ENCODE peak calls at places on chromosome 10, in six cellular contexts. J is lower lobe of right lung, P is heart right ventricle, G is left ventricle myocardium inferior, K is upper lobe of right lung, C is esophagus muscularis mucosa. D is an unnamed sample. For H3K4me1, the result is how much of the 10 kb centered on the place peaks cover.

GRCh38 chr10:51860257-51860656 is 160.9 kb upstream of the CSTF2T start:
- DNase-seq in K (no peak), J (no peak), P (peak), C (no peak), G (no peak), D (no peak)

GRCh38 chr10:126906704-126907422 is 1.6 kb downstream of the DOCK1 start:
- DNase-seq in G (no peak), K (no peak), J (no peak), C (no peak), P (no peak), D (no peak)

GRCh38 chr10:90087197-90088007 is 386.0 kb downstream of the KIF20B start:
- DNase-seq in K (no peak), C (no peak), J (no peak), G (no peak), P (no peak), D (no peak)

GRCh38 chr10:51077507-51077906 is 3.2 kb downstream of the PRKG1 start:
- DNase-seq in G (no peak), K (no peak), P (no peak), C (no peak), J (no peak), D (no peak)

GRCh38 chr10:98266647-98267046 is 1.3 kb downstream of the LOXL4 start:
- DNase-seq in P (no peak), J (no peak), G (no peak), C (no peak), K (no peak), D (no peak)

GRCh38 chr10:26274391-26274790 is 57.8 kb downstream of the GAD2 start:
- DNase-seq in J (no peak), P (peak), G (peak), C (no peak), K (no peak), D (no peak)

GRCh38 chr10:118108194-118109026 is 61.7 kb upstream of the RAB11FIP2 start:
- DNase-seq in G (no peak), J (no peak), P (no peak), C (no peak), K (no peak), D (no peak)

GRCh38 chr10:6473901-6474370 is 106.1 kb downstream of the PRKCQ start:
- DNase-seq in J (no peak), C (no peak), G (no peak), K (no peak), P (no peak), D (peak)

GRCh38 chr10:42767906-42768305 is 14.7 kb upstream of the BMS1 start:
- DNase-seq in G (no peak), C (no peak), P (no peak), J (no peak), K (no peak), D (no peak)

GRCh38 chr10:124532106-124532641 is 70.6 kb downstream of the LHPP start:
- DNase-seq in G (no peak), J (no peak), P (no peak), K (no peak), C (no peak), D (no peak)

GRCh38 chr10:86967481-86967941 is 771 bp upstream of the ADIRF start:
- DNase-seq in K (no peak), C (peak), G (no peak), P (no peak), J (no peak), D (no peak)

GRCh38 chr10:97020452-97021400 is 165.0 kb downstream of the SLIT1 start:
- DNase-seq in P (peak), C (no peak), G (peak), K (no peak), J (no peak), D (no peak)

GRCh38 chr10:5508161-5508604 is 8.8 kb upstream of the CALML5 start:
- DNase-seq in J (no peak), G (no peak), K (peak), C (no peak), P (no peak), D (no peak)

GRCh38 chr10:29469481-29470354 is 165.1 kb downstream of the SVIL start:
- DNase-seq in J (no peak), P (no peak), G (no peak), K (no peak), C (no peak), D (no peak)

GRCh38 chr10:122422266-122422980 is 32.0 kb upstream of the ARMS2 start:
- DNase-seq in K (no peak), G (no peak), P (no peak), C (no peak), J (no peak), D (no peak)

GRCh38 chr10:97024181-97025073 is 161.3 kb downstream of the SLIT1 start:
- DNase-seq in P (peak), G (no peak), C (no peak), J (no peak), K (no peak), D (no peak)

GRCh38 chr10:58651040-58651439 is 138.4 kb downstream of the BICC1 start:
- DNase-seq in C (no peak), J (no peak), P (peak), K (no peak), G (no peak), D (no peak)

GRCh38 chr10:1240341-1240775 is 184.2 kb downstream of the WDR37 start:
- DNase-seq in P (no peak), C (no peak), G (no peak), J (no peak), K (no peak), D (no peak)

GRCh38 chr10:98472171-98472570 is 25.4 kb upstream of the HPS1 start:
- DNase-seq in C (no peak), K (no peak), P (no peak), G (no peak), J (no peak), D (no peak)

GRCh38 chr10:113616244-113617074 is 47.4 kb downstream of the NRAP start:
- DNase-seq in G (no peak), P (no peak), C (no peak), K (no peak), J (no peak), D (no peak)

GRCh38 chr10:12333382-12334185 is 15.8 kb upstream of the CAMK1D start:
- DNase-seq in C (no peak), K (peak), P (peak), J (peak), G (peak), D (no peak)

GRCh38 chr10:43254199-43254730 is 12.6 kb downstream of the RASGEF1A start:
- DNase-seq in P (peak), G (peak), K (no peak), J (peak), C (peak), D (peak)

GRCh38 chr10:69321865-69322264 is 43.6 kb downstream of the HK1 start:
- DNase-seq in J (no peak), P (no peak), C (no peak), G (no peak), K (no peak), D (no peak)

GRCh38 chr10:86180861-86181260 is 185.7 kb downstream of the GRID1 start:
- DNase-seq in J (no peak), C (no peak), P (no peak), G (no peak), K (peak), D (no peak)

GRCh38 chr10:12579954-12580858 is 230.9 kb downstream of the CAMK1D start:
- DNase-seq in K (no peak), C (no peak), J (no peak), P (no peak), G (no peak), D (no peak)

GRCh38 chr10:559767-560047 is 129.8 kb downstream of the DIP2C start:
- DNase-seq in J (no peak), P (no peak), G (no peak), C (no peak), K (no peak), D (no peak)

GRCh38 chr10:58373446-58373834 is 11.8 kb upstream of the TFAM start:
- DNase-seq in J (no peak), C (no peak), K (no peak), P (no peak), G (no peak), D (no peak)

GRCh38 chr10:113895018-113895417 is 40.6 kb downstream of the NHLRC2 start:
- DNase-seq in P (no peak), C (no peak), J (no peak), G (no peak), K (no peak), D (no peak)

GRCh38 chr10:61752111-61753011 is 89.6 kb downstream of the CABCOCO1 start:
- DNase-seq in J (no peak), P (no peak), C (no peak), G (no peak), K (no peak), D (no peak)

GRCh38 chr10:61753453-61753852 is 90.7 kb downstream of the CABCOCO1 start:
- DNase-seq in J (no peak), K (no peak), C (no peak), G (no peak), P (no peak), D (no peak)

GRCh38 chr10:61751599-61751998 is 88.9 kb downstream of the CABCOCO1 start:
- DNase-seq in J (no peak), C (no peak), P (no peak), K (no peak), G (no peak), D (no peak)

GRCh38 chr10:61749271-61749670 is 86.5 kb downstream of the CABCOCO1 start:
- DNase-seq in C (no peak), J (no peak), P (no peak), K (no peak), G (no peak), D (no peak)

GRCh38 chr10:61750943-61751471 is 88.3 kb downstream of the CABCOCO1 start:
- DNase-seq in C (no peak), J (peak), G (peak), K (peak), P (peak), D (peak)
- TF ChIP-seq CTCF in C (peak), J (peak), G (peak), K (peak), P (peak), D (peak)

GRCh38 chr10:102814456-102814871 is 22.7 kb downstream of the CYP17A1 start:
- DNase-seq in C (no peak), G (peak), P (peak), K (no peak), J (no peak), D (no peak)

GRCh38 chr10:102811346-102811745 is 25.9 kb downstream of the CYP17A1 start:
- DNase-seq in J (no peak), K (no peak), C (no peak), P (no peak), G (no peak), D (no peak)

GRCh38 chr10:102813017-102813541 is 24.1 kb downstream of the CYP17A1 start:
- DNase-seq in P (no peak), C (no peak), J (no peak), G (no peak), K (no peak), D (no peak)

GRCh38 chr10:102813734-102814455 is 23.3 kb downstream of the CYP17A1 start:
- DNase-seq in G (peak), C (no peak), K (no peak), J (no peak), P (no peak), D (no peak)

GRCh38 chr10:102812213-102812876 is 24.9 kb downstream of the CYP17A1 start:
- DNase-seq in K (no peak), P (no peak), G (peak), C (no peak), J (peak), D (no peak)
- H3K4me1 ChIP-seq in K (under half), P (under half), G (half or more), C (half or more), J (half or more), D (under half)

GRCh38 chr10:101292194-101293006 is 61.6 kb upstream of the BTRC start:
- DNase-seq in G (peak), J (no peak), K (no peak), C (no peak), P (peak), D (no peak)

GRCh38 chr10:101290415-101290814 is 61.2 kb upstream of the LBX1 start:
- DNase-seq in P (no peak), K (no peak), J (no peak), C (no peak), G (no peak), D (no peak)

GRCh38 chr10:101293007-101293723 is 60.8 kb upstream of the BTRC start:
- DNase-seq in C (no peak), G (no peak), P (peak), K (no peak), J (no peak), D (no peak)

GRCh38 chr10:101289541-101289940 is 60.3 kb upstream of the LBX1 start:
- DNase-seq in J (peak), G (no peak), K (no peak), P (no peak), C (no peak), D (no peak)

GRCh38 chr10:101291254-101292193 is 62.3 kb upstream of the LBX1 start:
- DNase-seq in C (no peak), J (peak), P (peak), K (no peak), G (peak), D (peak)
- H3K4me3 ChIP-seq in C (peak), J (peak), P (peak), K (peak), G (peak), D (peak)

GRCh38 chr10:73879296-73880173 is 5.2 kb upstream of the CAMK2G start:
- DNase-seq in J (peak), K (peak), C (peak), P (peak), G (peak), D (peak)
- TF ChIP-seq CTCF in J (peak), K (peak), C (peak), P (peak), G (peak), D (peak)

DNA sequence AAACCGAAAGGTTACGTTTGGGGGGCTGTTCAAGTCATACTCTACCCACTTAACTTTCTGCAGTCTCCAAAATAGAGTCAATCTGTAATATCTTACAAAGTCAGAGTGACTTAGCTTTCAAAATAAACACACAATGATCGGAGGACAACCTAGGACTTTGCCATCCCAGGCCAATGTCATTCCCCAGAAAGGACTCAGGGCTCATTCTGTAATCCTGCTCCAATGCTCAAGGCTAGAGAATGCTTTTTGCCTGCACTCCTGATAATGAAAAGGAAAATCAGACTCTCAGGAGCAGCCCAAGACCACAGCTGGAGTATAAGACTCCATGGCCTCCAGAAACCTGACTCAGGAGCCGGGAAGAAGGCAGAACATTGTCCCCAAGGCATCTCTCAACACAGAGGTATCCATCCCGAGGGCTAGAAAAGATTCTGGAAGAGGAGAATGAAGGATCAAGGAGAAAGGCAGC is 28.5 kb upstream of the ASCC1 start:
- DNase-seq in J (no peak), C (no peak), K (no peak), P (no peak), G (peak), D (no peak)
- H3K4me1 ChIP-seq in J (half or more), C (half or more), K (half or more), P (under half), G (half or more), D (half or more)

GRCh38 chr10:10830316-10831061 is 187.2 kb upstream of the CELF2 start:
- DNase-seq in C (no peak), P (no peak), J (no peak), G (no peak), K (no peak), D (no peak)

GRCh38 chr10:10826125-10826524 is 191.5 kb upstream of the CELF2 start:
- DNase-seq in C (no peak), K (no peak), G (no peak), J (no peak), P (no peak), D (no peak)

GRCh38 chr10:10819206-10819856 is 198.3 kb upstream of the CELF2 start:
- DNase-seq in C (no peak), G (no peak), P (no peak), J (no peak), K (no peak), D (no peak)

GRCh38 chr10:10821926-10822325 is 195.7 kb upstream of the CELF2 start:
- DNase-seq in G (no peak), K (no peak), C (no peak), J (peak), P (no peak), D (no peak)

DNA sequence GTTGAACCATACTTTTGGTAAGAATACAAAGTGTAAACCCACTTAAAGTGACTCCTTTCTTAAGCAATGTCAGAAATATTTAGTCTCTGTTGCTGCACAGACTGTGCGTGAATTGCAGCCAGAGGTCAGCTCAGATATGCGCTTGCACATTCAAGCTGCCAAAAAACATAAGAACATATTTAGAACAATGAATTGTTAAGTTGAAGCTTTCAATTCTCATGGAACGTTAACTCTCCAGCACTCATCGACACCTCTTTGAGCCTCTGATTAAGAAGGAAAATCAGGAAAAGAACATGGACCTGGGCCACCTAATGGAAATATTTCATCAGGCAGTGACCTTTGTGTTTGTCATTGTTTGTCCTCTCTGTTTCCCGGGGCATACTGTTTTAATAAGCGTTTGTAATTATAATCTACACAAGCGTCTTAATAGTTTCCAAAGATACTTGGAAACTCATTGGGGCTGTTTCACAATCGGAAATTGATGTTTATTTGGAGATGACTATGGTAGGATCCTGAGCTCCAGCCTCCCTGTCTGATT is 193.0 kb upstream of the CELF2 start:
- DNase-seq in J (no peak), K (no peak), P (peak), G (no peak), C (no peak), D (no peak)
- H3K4me3 ChIP-seq in J (no peak), K (no peak), P (no peak), G (peak), C (peak), D (no peak)

DNA sequence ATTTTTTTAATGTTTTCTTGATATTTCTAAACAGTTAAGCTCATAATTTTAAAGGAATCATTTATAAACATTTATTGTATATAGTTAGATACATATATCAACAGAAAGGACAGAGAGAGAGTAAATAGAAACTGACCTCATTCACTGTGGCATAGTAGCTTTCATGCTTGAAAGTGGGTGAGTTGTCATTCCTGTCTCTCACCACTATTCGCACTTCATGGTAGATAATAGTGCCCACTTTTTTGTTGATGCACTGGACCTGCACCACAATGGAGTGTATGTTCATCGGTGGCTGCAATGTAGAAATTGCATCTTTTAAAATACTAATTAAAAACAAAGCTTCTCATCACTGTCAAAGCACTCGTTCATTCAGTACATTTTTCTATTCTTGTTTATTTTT is 432.0 kb downstream of the PCDH15 start:
- DNase-seq in K (no peak), J (no peak), C (no peak), G (no peak), P (no peak), D (no peak)
- TF ChIP-seq CTCF in K (no peak), J (no peak), C (no peak), G (no peak), P (no peak), D (no peak)

GRCh38 chr10:72297281-72297967 is 23.7 kb downstream of the DDIT4 start:
- DNase-seq in G (peak), K (peak), P (peak), C (peak), J (peak), D (peak)
- H3K4me1 ChIP-seq in G (under half), K (under half), P (under half), C (under half), J (under half), D (under half)

GRCh38 chr10:32949221-32949678 is 8.8 kb downstream of the ITGB1 start:
- DNase-seq in G (no peak), C (no peak), K (no peak), J (no peak), P (no peak), D (no peak)

GRCh38 chr10:32950457-32951109 is 7.4 kb downstream of the ITGB1 start:
- DNase-seq in J (no peak), K (no peak), P (no peak), C (no peak), G (no peak), D (no peak)

GRCh38 chr10:32952541-32953276 is 5.3 kb downstream of the ITGB1 start:
- DNase-seq in G (no peak), P (no peak), K (no peak), C (no peak), J (no peak), D (no peak)

GRCh38 chr10:32952094-32952493 is 5.9 kb downstream of the ITGB1 start:
- DNase-seq in P (no peak), K (no peak), C (no peak), J (no peak), G (no peak), D (no peak)

DNA sequence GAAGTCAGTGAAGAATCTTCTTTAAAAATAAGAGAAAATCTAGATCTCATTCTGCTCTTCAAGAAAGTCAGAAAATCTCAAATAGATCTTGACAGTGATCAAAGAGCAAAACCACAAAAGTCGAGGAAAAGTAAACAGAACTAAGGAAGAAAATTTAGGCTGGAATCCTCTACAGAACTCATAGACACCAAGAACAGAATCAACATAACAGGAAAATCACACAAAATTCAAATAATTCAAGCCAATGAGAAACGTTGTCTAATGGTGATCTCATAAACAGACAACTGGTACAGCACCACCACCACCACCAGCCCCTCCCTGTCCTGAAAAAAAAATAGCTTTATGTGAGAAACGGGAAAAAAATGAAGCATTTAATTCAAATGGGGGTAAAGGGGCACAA is 6.9 kb downstream of the ITGB1 start:
- DNase-seq in K (no peak), G (no peak), C (no peak), P (no peak), J (no peak), D (no peak)
- H3K4me3 ChIP-seq in K (no peak), G (no peak), C (no peak), P (no peak), J (no peak), D (no peak)

D was measured in CD8-positive, alpha-beta T cell.